ENCODE peak calls at places on chromosome 16, in five cellular contexts. H is AG04450, I is pancreas, R is lower lobe of right lung, Q is SK-N-SH. V is an unnamed sample.

GRCh38 chr16:76634847-76635697 is 357.9 kb downstream of the CNTNAP4 start:
- DNase-seq in Q (no peak), H (no peak), I (peak), R (no peak), V (no peak)

GRCh38 chr16:87747626-87748025 is 18.2 kb downstream of the KLHDC4 start:
- DNase-seq in R (no peak), I (no peak), Q (no peak), H (no peak), V (no peak)

GRCh38 chr16:68664297-68664696 is 19.2 kb downstream of the CDH3 start:
- DNase-seq in Q (no peak), R (no peak), H (no peak), I (no peak), V (no peak)

GRCh38 chr16:69187891-69188451 is 1.0 kb downstream of the SNTB2 start:
- DNase-seq in I (no peak), H (no peak), R (peak), Q (no peak), V (peak)

GRCh38 chr16:81946206-81946605 is 65.1 kb downstream of the SDR42E1 start:
- DNase-seq in R (no peak), I (no peak), Q (no peak), H (no peak), V (no peak)

GRCh38 chr16:8572919-8573724 is 17.2 kb downstream of the TMEM114 start:
- DNase-seq in R (no peak), I (no peak), H (no peak), Q (peak), V (no peak)

GRCh38 chr16:2507679-2508064 is 6.1 kb upstream of the ATP6V0C start:
- DNase-seq in I (peak), Q (no peak), R (peak), H (no peak), V (no peak)

GRCh38 chr16:51306116-51306515 is 155.0 kb upstream of the SALL1 start:
- DNase-seq in H (no peak), I (no peak), R (no peak), Q (no peak), V (no peak)

GRCh38 chr16:50671644-50672260 is 9.4 kb downstream of the SNX20 start:
- DNase-seq in R (peak), I (no peak), H (no peak), Q (peak), V (peak)

GRCh38 chr16:88705076-88705684 is 1.0 kb downstream of the RNF166 start:
- DNase-seq in R (peak), H (no peak), I (peak), Q (no peak), V (peak)

GRCh38 chr16:4936991-4937781 is at the start of gene PPL:
- DNase-seq in I (peak), H (no peak), R (peak), Q (peak), V (no peak)

GRCh38 chr16:22861585-22861984 is 47.6 kb downstream of the HS3ST2 start:
- DNase-seq in Q (no peak), H (no peak), R (peak), I (no peak), V (no peak)

GRCh38 chr16:9151597-9151996 is 60.2 kb downstream of the HAPSTR1 start:
- DNase-seq in Q (no peak), H (peak), I (no peak), R (no peak), V (no peak)

GRCh38 chr16:87847785-87848675 is 21.3 kb downstream of the SLC7A5 start:
- DNase-seq in R (no peak), Q (no peak), I (peak), H (no peak), V (no peak)

GRCh38 chr16:50925758-50926357 is 184.0 kb downstream of the CYLD start:
- DNase-seq in Q (no peak), I (no peak), H (no peak), R (no peak), V (no peak)

GRCh38 chr16:87956169-87956770 is 5.0 kb downstream of the BANP start:
- DNase-seq in H (no peak), Q (no peak), I (no peak), R (peak), V (peak)

GRCh38 chr16:27550582-27550920 is 607 bp downstream of the KATNIP start:
- DNase-seq in I (no peak), R (no peak), Q (no peak), H (no peak), V (no peak)

GRCh38 chr16:12573730-12574383 is 229.8 kb downstream of the CPPED1 start:
- DNase-seq in R (peak), I (no peak), Q (peak), H (no peak), V (no peak)

GRCh38 chr16:89374393-89374948 is 115.9 kb downstream of the ANKRD11 start:
- DNase-seq in H (no peak), I (no peak), Q (peak), R (no peak), V (no peak)

GRCh38 chr16:88365244-88365865 is 17.4 kb upstream of the ZNF469 start:
- DNase-seq in Q (no peak), I (peak), H (no peak), R (peak), V (no peak)

GRCh38 chr16:50326835-50327465 is 41.8 kb downstream of the BRD7 start:
- DNase-seq in H (no peak), R (no peak), Q (no peak), I (no peak), V (no peak)

GRCh38 chr16:17206712-17207111 is 264.0 kb downstream of the XYLT1 start:
- DNase-seq in Q (no peak), H (no peak), R (no peak), I (no peak), V (no peak)

DNA sequence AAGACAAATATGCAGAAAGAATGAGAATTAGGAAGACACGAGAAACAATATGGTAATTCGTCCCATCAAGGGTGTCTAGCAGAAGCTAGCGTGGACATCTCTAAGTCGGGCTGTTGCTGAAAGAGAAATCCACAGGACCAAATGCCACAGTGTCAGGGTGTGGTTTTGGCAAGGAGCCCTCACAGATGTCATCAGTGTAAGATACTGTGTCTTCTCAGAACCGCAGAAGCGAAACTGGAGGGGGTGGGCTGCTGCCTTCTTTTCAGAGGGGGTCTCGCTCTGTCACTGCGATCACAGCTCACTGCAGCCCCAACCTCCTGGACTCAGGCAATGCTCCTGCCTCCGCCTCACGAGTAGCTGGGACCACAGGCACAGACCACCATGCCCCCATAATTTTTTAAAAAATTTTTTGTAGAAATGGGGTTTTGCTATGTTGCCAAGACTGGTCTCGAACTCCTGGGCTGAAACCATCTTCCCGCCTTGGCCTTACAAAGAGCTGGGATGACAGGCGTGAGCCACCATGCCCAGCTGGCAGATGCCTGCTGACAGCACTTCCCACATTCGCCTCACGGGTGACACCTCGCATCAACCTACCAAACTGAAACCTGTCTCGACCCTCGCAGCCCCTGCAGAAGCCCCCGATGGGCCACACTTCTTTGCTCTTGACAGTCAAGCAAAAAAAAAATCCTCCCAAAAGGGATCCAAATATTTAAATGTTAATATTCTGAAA is 26.2 kb downstream of the TRAP1 start:
- DNase-seq in Q (no peak), I (peak), R (no peak), H (no peak), V (no peak)
- H3K27ac ChIP-seq in Q (no peak), I (no peak), R (peak), H (peak), V (no peak)

GRCh38 chr16:726188-726437 is 130 bp downstream of the CCDC78 start:
- DNase-seq in H (no peak), I (no peak), R (no peak), Q (no peak), V (no peak)
- H3K4me3 ChIP-seq in H (no peak), I (no peak), R (peak), Q (no peak), V (no peak)

GRCh38 chr16:48820379-48820778 is 210.4 kb upstream of the N4BP1 start:
- DNase-seq in I (no peak), R (no peak), Q (no peak), H (no peak), V (no peak)

GRCh38 chr16:48818257-48818656 is 208.3 kb upstream of the N4BP1 start:
- DNase-seq in H (no peak), I (peak), Q (no peak), R (no peak), V (no peak)

GRCh38 chr16:48816393-48816792 is 206.4 kb upstream of the N4BP1 start:
- DNase-seq in R (no peak), I (no peak), H (no peak), Q (no peak), V (no peak)

GRCh38 chr16:48814994-48815393 is 205.0 kb upstream of the N4BP1 start:
- DNase-seq in I (no peak), Q (no peak), R (no peak), H (no peak), V (no peak)

GRCh38 chr16:48817032-48817431 is 207.1 kb upstream of the N4BP1 start:
- DNase-seq in H (no peak), R (no peak), Q (no peak), I (no peak), V (no peak)
- H3K27ac ChIP-seq in H (no peak), R (no peak), Q (no peak), I (no peak), V (no peak)

DNA sequence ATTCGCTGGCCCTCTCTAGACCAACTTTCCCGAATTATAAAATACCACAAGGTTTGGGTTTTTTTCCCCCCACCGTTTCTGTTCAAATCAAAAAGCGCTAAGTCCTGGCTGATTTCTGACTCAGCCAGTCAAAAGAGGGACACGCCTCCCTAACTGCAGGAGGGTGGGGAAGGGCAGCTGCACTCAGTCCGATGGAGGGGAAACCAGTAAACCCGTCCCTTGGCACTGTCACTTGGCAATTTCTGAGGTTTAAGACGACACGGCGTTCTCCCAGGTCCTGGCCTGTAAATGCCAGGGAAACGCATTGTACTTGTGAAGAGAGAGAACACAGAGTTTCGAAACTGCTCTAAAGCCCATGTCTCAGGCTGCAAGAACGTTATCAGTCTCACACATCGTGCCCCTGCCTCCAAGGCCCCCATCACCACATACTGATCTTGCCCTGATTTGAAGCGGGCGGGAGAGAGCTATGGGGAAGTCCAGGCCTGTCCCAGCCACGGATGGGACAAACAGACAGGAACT is 57.9 kb downstream of the ZFHX3 start:
- DNase-seq in Q (no peak), R (no peak), H (peak), I (no peak), V (no peak)
- H3K4me3 ChIP-seq in Q (peak), R (peak), H (peak), I (no peak), V (no peak)

GRCh38 chr16:16090238-16090637 is 133.1 kb downstream of the ABCC6 start:
- DNase-seq in R (no peak), H (no peak), Q (no peak), I (no peak), V (no peak)
- H3K27ac ChIP-seq in R (no peak), H (no peak), Q (no peak), I (no peak), V (no peak)

GRCh38 chr16:86448306-86448705 is 62.0 kb upstream of the FOXF1 start:
- DNase-seq in R (no peak), I (no peak), H (no peak), Q (no peak), V (no peak)
- H3K4me3 ChIP-seq in R (no peak), I (no peak), H (no peak), Q (no peak), V (no peak)

DNA sequence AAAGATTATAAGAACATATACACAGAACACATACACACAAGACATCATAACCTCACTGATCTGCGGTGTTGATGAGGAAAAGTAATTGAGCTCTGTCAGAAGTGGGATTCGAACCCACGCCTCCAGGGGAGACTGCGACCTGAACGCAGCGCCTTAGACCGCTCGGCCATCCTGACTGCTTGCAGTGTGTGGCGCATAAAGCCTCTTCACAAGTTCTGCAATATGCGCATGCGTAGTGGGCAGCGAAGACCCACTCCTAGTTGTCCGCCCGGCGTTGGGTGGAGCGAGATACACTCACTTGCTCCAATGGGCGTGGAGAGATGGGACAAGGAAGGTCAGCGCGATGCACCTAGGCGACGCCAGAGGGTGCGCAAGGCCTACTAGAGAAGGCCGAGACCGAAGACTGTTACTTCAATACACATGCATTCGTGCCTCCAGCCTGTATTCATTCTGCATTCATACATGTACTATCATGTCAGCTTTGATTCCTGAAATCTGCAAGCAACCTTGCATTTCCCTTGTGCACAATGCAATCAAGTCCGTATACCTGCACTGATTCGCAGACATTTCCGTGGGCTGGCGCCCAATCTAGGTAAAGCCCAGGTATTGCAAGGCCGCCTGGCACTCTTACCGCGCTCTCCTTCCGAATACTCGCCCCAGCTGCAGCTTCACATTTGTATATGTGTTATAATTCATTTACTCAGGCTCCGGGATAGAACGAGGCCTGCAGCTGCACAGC is 16.1 kb upstream of the PLLP start:
- DNase-seq in H (peak), I (peak), R (peak), Q (peak), V (peak)
- H3K27ac ChIP-seq in H (peak), I (peak), R (peak), Q (peak), V (peak)

GRCh38 chr16:30888856-30889499 is 4.9 kb downstream of the BCL7C start:
- DNase-seq in R (no peak), I (no peak), H (no peak), Q (no peak), V (no peak)
- H3K4me3 ChIP-seq in R (no peak), I (no peak), H (no peak), Q (no peak), V (no peak)

V was measured in naive thymus-derived CD4-positive, alpha-beta T cell.